ENCODE peak calls at places on chromosome 7, in eight cellular contexts. One of them, this sample, is unnamed.

GRCh38 chr7:126574838-126575250 is 677.9 kb downstream of the GRM8 start:
- DNase-seq in fibroblast of pulmonary artery: peak; percentile 16
- DNase-seq in ovary: no peak
- DNase-seq in uterus: no peak
- DNase-seq in cardiac fibroblast: no peak
- DNase-seq in cardiac muscle cell: no peak
- DNase-seq in psoas muscle: no peak
- DNase-seq in SK-N-MC: no peak
- DNase-seq in this sample: no peak

GRCh38 chr7:29106128-29106988 is 40.0 kb downstream of the CPVL start:
- DNase-seq in fibroblast of pulmonary artery: peak; percentile 82
- DNase-seq in ovary: peak; percentile 50
- DNase-seq in uterus: peak; percentile 33
- DNase-seq in cardiac fibroblast: peak; percentile 85
- DNase-seq in cardiac muscle cell: peak; percentile 73
- DNase-seq in psoas muscle: no peak
- DNase-seq in SK-N-MC: peak; percentile 68
- DNase-seq in this sample: no peak

GRCh38 chr7:64886956-64887545 is 16.0 kb upstream of the ZNF273 start:
- DNase-seq in fibroblast of pulmonary artery: no peak
- DNase-seq in ovary: no peak
- DNase-seq in uterus: no peak
- DNase-seq in cardiac fibroblast: no peak
- DNase-seq in cardiac muscle cell: no peak
- DNase-seq in psoas muscle: no peak
- DNase-seq in SK-N-MC: no peak
- DNase-seq in this sample: no peak

GRCh38 chr7:21346297-21346696 is 81.6 kb upstream of the SP4 start:
- DNase-seq in fibroblast of pulmonary artery: no peak
- DNase-seq in ovary: no peak
- DNase-seq in uterus: no peak
- DNase-seq in cardiac fibroblast: no peak
- DNase-seq in cardiac muscle cell: no peak
- DNase-seq in psoas muscle: no peak
- DNase-seq in SK-N-MC: no peak
- DNase-seq in this sample: no peak

GRCh38 chr7:148914208-148914777 is 30.2 kb upstream of the EZH2 start:
- DNase-seq in fibroblast of pulmonary artery: peak; percentile 69
- DNase-seq in ovary: no peak
- DNase-seq in uterus: no peak
- DNase-seq in cardiac fibroblast: peak; percentile 57
- DNase-seq in cardiac muscle cell: no peak
- DNase-seq in psoas muscle: no peak
- DNase-seq in SK-N-MC: no peak
- DNase-seq in this sample: no peak

GRCh38 chr7:99040104-99040958 is 103.6 kb downstream of the SMURF1 start:
- DNase-seq in fibroblast of pulmonary artery: peak; percentile 91
- DNase-seq in ovary: peak; percentile 89
- DNase-seq in uterus: peak; percentile 81
- DNase-seq in cardiac fibroblast: peak; percentile 88
- DNase-seq in cardiac muscle cell: peak; percentile 93
- DNase-seq in psoas muscle: peak; percentile 87
- DNase-seq in SK-N-MC: peak; percentile 70
- DNase-seq in this sample: peak; percentile 75

GRCh38 chr7:123748734-123749536 is at the start of gene WASL:
- DNase-seq in fibroblast of pulmonary artery: peak; percentile 92
- DNase-seq in ovary: peak; percentile 93
- DNase-seq in uterus: peak; percentile 93
- DNase-seq in cardiac fibroblast: peak; percentile 95
- DNase-seq in cardiac muscle cell: peak; percentile 95
- DNase-seq in psoas muscle: peak; percentile 97
- DNase-seq in SK-N-MC: peak; percentile 62
- DNase-seq in this sample: peak; percentile 91

GRCh38 chr7:131327049-131327625 is 539 bp upstream of the MKLN1 start:
- DNase-seq in fibroblast of pulmonary artery: peak; percentile 84
- DNase-seq in ovary: peak; percentile 45
- DNase-seq in uterus: no peak
- DNase-seq in cardiac fibroblast: peak; percentile 81
- DNase-seq in cardiac muscle cell: peak; percentile 63
- DNase-seq in psoas muscle: no peak
- DNase-seq in SK-N-MC: no peak
- DNase-seq in this sample: peak; percentile 42

GRCh38 chr7:29494350-29494749 is 69.3 kb upstream of the PRR15 start:
- DNase-seq in fibroblast of pulmonary artery: peak; percentile 91
- DNase-seq in ovary: no peak
- DNase-seq in uterus: no peak
- DNase-seq in cardiac fibroblast: peak; percentile 88
- DNase-seq in cardiac muscle cell: no peak
- DNase-seq in psoas muscle: no peak
- DNase-seq in SK-N-MC: no peak
- DNase-seq in this sample: no peak

GRCh38 chr7:7489546-7489945 is 46.1 kb downstream of the COL28A1 start:
- DNase-seq in fibroblast of pulmonary artery: no peak
- DNase-seq in ovary: no peak
- DNase-seq in uterus: no peak
- DNase-seq in cardiac fibroblast: no peak
- DNase-seq in cardiac muscle cell: no peak
- DNase-seq in psoas muscle: no peak
- DNase-seq in SK-N-MC: no peak
- DNase-seq in this sample: peak; percentile 21

GRCh38 chr7:33495207-33495606 is 365.8 kb downstream of the BBS9 start:
- DNase-seq in fibroblast of pulmonary artery: peak; percentile 53
- DNase-seq in ovary: no peak
- DNase-seq in uterus: no peak
- DNase-seq in cardiac fibroblast: peak; percentile 23
- DNase-seq in cardiac muscle cell: peak; percentile 20
- DNase-seq in psoas muscle: no peak
- DNase-seq in SK-N-MC: no peak
- DNase-seq in this sample: no peak

GRCh38 chr7:98165827-98166667 is 45.2 kb upstream of the BHLHA15 start:
- DNase-seq in fibroblast of pulmonary artery: peak; percentile 46
- DNase-seq in ovary: peak; percentile 39
- DNase-seq in uterus: no peak
- DNase-seq in cardiac fibroblast: peak; percentile 44
- DNase-seq in cardiac muscle cell: peak; percentile 63
- DNase-seq in psoas muscle: peak; percentile 76
- DNase-seq in SK-N-MC: no peak
- DNase-seq in this sample: no peak

GRCh38 chr7:50317697-50318640 is 13.5 kb downstream of the IKZF1 start:
- DNase-seq in fibroblast of pulmonary artery: no peak
- DNase-seq in ovary: no peak
- DNase-seq in uterus: no peak
- DNase-seq in cardiac fibroblast: no peak
- DNase-seq in cardiac muscle cell: no peak
- DNase-seq in psoas muscle: no peak
- DNase-seq in SK-N-MC: no peak
- DNase-seq in this sample: no peak

GRCh38 chr7:97697396-97697795 is 34.5 kb upstream of the TAC1 start:
- DNase-seq in fibroblast of pulmonary artery: no peak
- DNase-seq in ovary: no peak
- DNase-seq in uterus: no peak
- DNase-seq in cardiac fibroblast: no peak
- DNase-seq in cardiac muscle cell: no peak
- DNase-seq in psoas muscle: no peak
- DNase-seq in SK-N-MC: no peak
- DNase-seq in this sample: no peak

GRCh38 chr7:93914581-93915066 is 6.9 kb upstream of the GNG11 start:
- DNase-seq in fibroblast of pulmonary artery: peak; percentile 95
- DNase-seq in ovary: peak; percentile 39
- DNase-seq in uterus: no peak
- DNase-seq in cardiac fibroblast: peak; percentile 94
- DNase-seq in cardiac muscle cell: no peak
- DNase-seq in psoas muscle: no peak
- DNase-seq in SK-N-MC: no peak
- DNase-seq in this sample: no peak

GRCh38 chr7:97174308-97174707 is 56.8 kb downstream of the SDHAF3 start:
- DNase-seq in fibroblast of pulmonary artery: peak; percentile 29
- DNase-seq in ovary: no peak
- DNase-seq in uterus: no peak
- DNase-seq in cardiac fibroblast: peak; percentile 5
- DNase-seq in cardiac muscle cell: no peak
- DNase-seq in psoas muscle: no peak
- DNase-seq in SK-N-MC: no peak
- DNase-seq in this sample: no peak

GRCh38 chr7:75571209-75571608 is 79.1 kb downstream of the SPDYE5 start:
- DNase-seq in fibroblast of pulmonary artery: no peak
- DNase-seq in ovary: no peak
- DNase-seq in uterus: no peak
- DNase-seq in cardiac fibroblast: no peak
- DNase-seq in cardiac muscle cell: no peak
- DNase-seq in psoas muscle: no peak
- DNase-seq in SK-N-MC: no peak
- DNase-seq in this sample: no peak

GRCh38 chr7:34109936-34110626 is 204.7 kb downstream of the BMPER start:
- DNase-seq in fibroblast of pulmonary artery: peak; percentile 25
- DNase-seq in ovary: no peak
- DNase-seq in uterus: no peak
- DNase-seq in cardiac fibroblast: peak; percentile 28
- DNase-seq in cardiac muscle cell: peak; percentile 29
- DNase-seq in psoas muscle: no peak
- DNase-seq in SK-N-MC: no peak
- DNase-seq in this sample: no peak

GRCh38 chr7:74622228-74622749 is 35.2 kb upstream of the GTF2I start:
- DNase-seq in fibroblast of pulmonary artery: no peak
- DNase-seq in ovary: no peak
- DNase-seq in uterus: no peak
- DNase-seq in cardiac fibroblast: no peak
- DNase-seq in cardiac muscle cell: no peak
- DNase-seq in psoas muscle: no peak
- DNase-seq in SK-N-MC: no peak
- DNase-seq in this sample: no peak

GRCh38 chr7:17097668-17098297 is 200.7 kb upstream of the AHR start:
- DNase-seq in fibroblast of pulmonary artery: peak; percentile 82
- DNase-seq in ovary: no peak
- DNase-seq in uterus: no peak
- DNase-seq in cardiac fibroblast: peak; percentile 81
- DNase-seq in cardiac muscle cell: no peak
- DNase-seq in psoas muscle: no peak
- DNase-seq in SK-N-MC: no peak
- DNase-seq in this sample: no peak

DNA sequence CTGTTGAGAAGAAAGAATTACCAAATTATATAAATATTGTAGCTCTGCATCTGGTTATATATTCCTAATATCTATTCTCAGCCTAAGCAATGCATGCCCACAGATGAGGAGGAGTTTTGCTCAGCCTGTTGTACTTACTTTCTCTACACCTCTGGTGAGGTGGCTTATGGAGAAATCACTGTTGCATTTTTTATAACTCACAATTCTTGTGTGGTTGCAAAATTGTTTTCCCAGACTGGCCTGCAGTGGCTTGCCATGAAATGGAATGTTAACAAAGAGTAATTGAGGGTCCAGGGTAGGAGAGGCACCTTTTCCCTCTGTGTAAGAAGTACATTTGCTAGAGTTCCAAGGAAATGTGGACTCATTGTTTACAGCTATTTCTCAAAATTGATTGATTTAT is 202.0 kb upstream of the SEMA3E start:
- DNase-seq in fibroblast of pulmonary artery: no peak
- DNase-seq in ovary: no peak
- DNase-seq in uterus: no peak
- DNase-seq in cardiac fibroblast: no peak
- DNase-seq in cardiac muscle cell: no peak
- DNase-seq in psoas muscle: no peak
- DNase-seq in SK-N-MC: no peak
- DNase-seq in this sample: no peak
- H3K4me3 ChIP-seq in fibroblast of pulmonary artery: no peak overlapping the region
- H3K4me3 ChIP-seq in ovary: no peak overlapping the region
- H3K4me3 ChIP-seq in uterus: no peak overlapping the region
- H3K4me3 ChIP-seq in cardiac fibroblast: no peak overlapping the region
- H3K4me3 ChIP-seq in cardiac muscle cell: no peak overlapping the region
- H3K4me3 ChIP-seq in psoas muscle: no peak overlapping the region
- H3K4me3 ChIP-seq in SK-N-MC: no peak overlapping the region
- H3K4me3 ChIP-seq in this sample: no peak overlapping the region

GRCh38 chr7:106731637-106732036 is 70.7 kb upstream of the CCDC71L start:
- DNase-seq in fibroblast of pulmonary artery: peak; percentile 62
- DNase-seq in ovary: no peak
- DNase-seq in uterus: no peak
- DNase-seq in cardiac fibroblast: peak; percentile 79
- DNase-seq in cardiac muscle cell: no peak
- DNase-seq in psoas muscle: no peak
- DNase-seq in SK-N-MC: no peak
- DNase-seq in this sample: no peak
- H3K4me3 ChIP-seq in fibroblast of pulmonary artery: no peak overlapping the region
- H3K4me3 ChIP-seq in ovary: no peak overlapping the region
- H3K4me3 ChIP-seq in uterus: no peak overlapping the region
- H3K4me3 ChIP-seq in cardiac fibroblast: no peak overlapping the region
- H3K4me3 ChIP-seq in cardiac muscle cell: no peak overlapping the region
- H3K4me3 ChIP-seq in psoas muscle: no peak overlapping the region
- H3K4me3 ChIP-seq in SK-N-MC: no peak overlapping the region
- H3K4me3 ChIP-seq in this sample: no peak overlapping the region

GRCh38 chr7:4825081-4825480 is 36.7 kb downstream of the PAPOLB start:
- DNase-seq in fibroblast of pulmonary artery: no peak
- DNase-seq in ovary: no peak
- DNase-seq in uterus: no peak
- DNase-seq in cardiac fibroblast: no peak
- DNase-seq in cardiac muscle cell: no peak
- DNase-seq in psoas muscle: peak; percentile 30
- DNase-seq in SK-N-MC: no peak
- DNase-seq in this sample: no peak
- H3K4me3 ChIP-seq in fibroblast of pulmonary artery: no peak overlapping the region
- H3K4me3 ChIP-seq in ovary: no peak overlapping the region
- H3K4me3 ChIP-seq in uterus: no peak overlapping the region
- H3K4me3 ChIP-seq in cardiac fibroblast: no peak overlapping the region
- H3K4me3 ChIP-seq in cardiac muscle cell: no peak overlapping the region
- H3K4me3 ChIP-seq in psoas muscle: no peak overlapping the region
- H3K4me3 ChIP-seq in SK-N-MC: no peak overlapping the region
- H3K4me3 ChIP-seq in this sample: no peak overlapping the region

DNA sequence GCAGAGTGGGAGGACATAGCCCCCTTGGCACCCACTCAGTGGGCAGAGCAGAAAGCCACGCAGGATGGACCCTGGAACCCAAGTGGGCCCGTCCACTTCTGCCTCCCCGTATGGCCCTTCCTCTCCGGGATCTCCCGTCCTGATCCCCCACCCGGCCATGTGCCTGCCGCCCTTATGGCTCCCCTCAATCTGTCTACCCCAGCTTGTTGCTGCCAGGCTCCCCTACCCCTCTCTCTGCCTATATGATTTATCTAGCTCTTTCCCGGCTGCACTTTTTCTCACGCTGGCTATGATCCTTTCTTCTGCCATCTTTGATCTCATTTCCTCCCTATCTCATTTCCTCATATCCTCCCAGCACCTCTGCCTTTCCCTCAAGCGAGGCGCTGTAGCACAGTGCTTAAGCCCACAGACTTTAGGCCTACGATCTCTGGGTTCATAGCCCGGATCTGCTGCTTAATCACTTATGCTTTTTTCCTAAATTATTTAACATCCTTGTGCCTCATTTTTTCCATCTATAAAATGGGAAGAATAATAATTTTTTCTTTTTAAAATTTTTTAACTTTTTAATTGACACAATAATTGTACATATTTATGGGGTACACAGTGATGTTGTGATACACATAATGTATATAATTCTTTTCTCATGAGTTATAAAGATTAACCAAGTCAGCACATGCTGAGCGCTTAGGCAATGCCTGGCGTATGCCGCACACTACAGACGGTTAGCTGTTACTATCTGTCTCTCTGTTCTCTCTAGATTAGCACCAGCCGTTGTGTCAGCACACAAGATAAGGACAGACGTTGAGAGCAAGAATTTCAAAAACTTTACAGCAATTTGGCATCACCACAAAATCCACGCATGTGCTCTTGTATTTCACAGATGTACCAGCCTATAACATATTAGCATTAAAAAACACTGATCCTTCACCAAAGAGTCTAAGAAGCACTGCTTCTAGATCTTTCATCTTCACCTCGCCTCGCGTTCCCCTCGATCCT is 18.1 kb downstream of the KCNH2 start:
- DNase-seq in fibroblast of pulmonary artery: peak; percentile 42
- DNase-seq in ovary: no peak
- DNase-seq in uterus: no peak
- DNase-seq in cardiac fibroblast: peak; percentile 57
- DNase-seq in cardiac muscle cell: no peak
- DNase-seq in psoas muscle: no peak
- DNase-seq in SK-N-MC: no peak
- DNase-seq in this sample: no peak
- H3K4me3 ChIP-seq in fibroblast of pulmonary artery: no peak overlapping the region
- H3K4me3 ChIP-seq in ovary: no peak overlapping the region
- H3K4me3 ChIP-seq in uterus: no peak overlapping the region
- H3K4me3 ChIP-seq in cardiac fibroblast: no peak overlapping the region
- H3K4me3 ChIP-seq in cardiac muscle cell: no peak overlapping the region
- H3K4me3 ChIP-seq in psoas muscle: no peak overlapping the region
- H3K4me3 ChIP-seq in SK-N-MC: no peak overlapping the region
- H3K4me3 ChIP-seq in this sample: no peak overlapping the region

This sample was measured in gastrocnemius medialis.